ENCODE peak calls at places on chromosomes 2 and 18, in seven cellular contexts. C is IMR-90, P is brain microvascular endothelial cell, V is upper lobe of right lung, Q is fibroblast of villous mesenchyme, Z is AG09309, J is NT2/D1. B is an unnamed sample.

GRCh38 chr2:65031341-65032015 is 24.7 kb upstream of the CEP68 start:
- DNase-seq in Q (no peak), V (no peak), P (no peak), C (no peak), J (peak), Z (no peak), B (no peak)

GRCh38 chr2:44326548-44327269 is 34.6 kb downstream of the PREPL start:
- DNase-seq in Z (no peak), J (no peak), Q (no peak), C (no peak), V (no peak), P (no peak), B (no peak)

GRCh38 chr2:40228296-40228695 is 223.6 kb downstream of the SLC8A1 start:
- DNase-seq in P (no peak), Z (no peak), V (no peak), Q (no peak), J (no peak), C (no peak), B (no peak)

GRCh38 chr2:206521612-206522011 is 78.3 kb downstream of the ADAM23 start:
- DNase-seq in P (no peak), C (no peak), Q (no peak), J (no peak), Z (no peak), V (no peak), B (no peak)

GRCh38 chr18:36391426-36392145 is 94.1 kb downstream of the FHOD3 start:
- DNase-seq in Z (no peak), V (no peak), C (no peak), Q (no peak), P (no peak), J (no peak), B (no peak)

GRCh38 chr2:27212626-27213471 is 781 bp upstream of the SLC5A6 start:
- DNase-seq in J (no peak), Q (peak), C (peak), V (no peak), P (peak), Z (peak), B (peak)

GRCh38 chr2:127581516-127582490 is 46.3 kb downstream of the MYO7B start:
- DNase-seq in J (no peak), Q (no peak), V (no peak), P (no peak), Z (no peak), C (no peak), B (no peak)

GRCh38 chr18:34806527-34806926 is 96.4 kb downstream of the DTNA start:
- DNase-seq in Z (no peak), P (no peak), Q (no peak), J (no peak), C (no peak), V (no peak), B (no peak)

GRCh38 chr18:55998071-55998522 is 410.1 kb upstream of the TCF4 start:
- DNase-seq in Z (peak), Q (peak), P (peak), J (no peak), V (no peak), C (peak), B (peak)

GRCh38 chr2:155665704-155666103 is 666.8 kb downstream of the NR4A2 start:
- DNase-seq in V (no peak), Z (no peak), J (no peak), Q (no peak), C (no peak), P (no peak), B (no peak)

GRCh38 chr2:63544017-63544627 is 44.2 kb downstream of the WDPCP start:
- DNase-seq in Z (no peak), Q (peak), P (no peak), C (peak), J (no peak), V (no peak), B (no peak)

GRCh38 chr18:57630002-57630758 is 8.5 kb upstream of the NARS1 start:
- DNase-seq in P (peak), C (peak), Q (peak), J (peak), Z (peak), V (peak), B (peak)

GRCh38 chr18:57630759-57631660 is 9.4 kb upstream of the NARS1 start:
- DNase-seq in C (no peak), P (no peak), Q (no peak), V (no peak), J (no peak), Z (no peak), B (no peak)

GRCh38 chr18:57627488-57627887 is 5.9 kb upstream of the NARS1 start:
- DNase-seq in C (peak), J (no peak), V (no peak), P (peak), Q (no peak), Z (no peak), B (no peak)

GRCh38 chr18:57631697-57632096 is 10.1 kb upstream of the NARS1 start:
- DNase-seq in J (no peak), Q (no peak), P (no peak), Z (no peak), V (no peak), C (no peak), B (no peak)

DNA sequence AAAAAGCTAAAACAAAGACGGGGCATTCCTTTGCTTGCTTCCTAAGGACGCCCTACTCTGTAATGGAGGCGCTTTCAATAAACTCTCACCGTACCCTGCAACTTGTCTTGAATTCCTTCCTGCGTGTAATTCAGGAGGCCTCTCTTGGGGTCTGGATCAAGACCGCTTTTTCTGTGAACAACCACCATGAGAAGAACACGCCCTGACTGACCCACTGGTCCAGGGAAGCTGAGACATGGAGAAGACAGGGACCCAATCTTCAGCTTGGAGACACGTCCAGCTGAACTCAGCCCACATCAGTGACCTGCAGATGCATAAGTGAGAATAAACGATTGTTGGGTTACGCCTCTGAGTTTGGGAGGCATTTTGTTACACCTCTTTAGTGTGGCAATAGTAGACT is 7.8 kb upstream of the NARS1 start:
- DNase-seq in Q (no peak), V (no peak), C (no peak), Z (no peak), P (no peak), J (no peak), B (no peak)
- H3K4me3 ChIP-seq in Q (peak), V (peak), C (no peak), Z (no peak), P (peak), J (peak), B (no peak)

GRCh38 chr2:234074751-234075520 is 24.4 kb downstream of the SPP2 start:
- DNase-seq in Q (no peak), Z (no peak), C (no peak), P (no peak), V (no peak), J (no peak), B (no peak)

GRCh38 chr2:234072454-234072853 is 22.0 kb downstream of the SPP2 start:
- DNase-seq in V (no peak), Z (no peak), Q (no peak), P (no peak), C (no peak), J (no peak), B (no peak)

GRCh38 chr2:234076451-234076850 is 25.9 kb downstream of the SPP2 start:
- DNase-seq in C (no peak), Q (no peak), Z (no peak), P (no peak), J (no peak), V (no peak), B (no peak)

GRCh38 chr2:234075947-234076346 is 25.4 kb downstream of the SPP2 start:
- DNase-seq in Q (no peak), J (no peak), C (no peak), Z (no peak), V (no peak), P (no peak), B (no peak)

DNA sequence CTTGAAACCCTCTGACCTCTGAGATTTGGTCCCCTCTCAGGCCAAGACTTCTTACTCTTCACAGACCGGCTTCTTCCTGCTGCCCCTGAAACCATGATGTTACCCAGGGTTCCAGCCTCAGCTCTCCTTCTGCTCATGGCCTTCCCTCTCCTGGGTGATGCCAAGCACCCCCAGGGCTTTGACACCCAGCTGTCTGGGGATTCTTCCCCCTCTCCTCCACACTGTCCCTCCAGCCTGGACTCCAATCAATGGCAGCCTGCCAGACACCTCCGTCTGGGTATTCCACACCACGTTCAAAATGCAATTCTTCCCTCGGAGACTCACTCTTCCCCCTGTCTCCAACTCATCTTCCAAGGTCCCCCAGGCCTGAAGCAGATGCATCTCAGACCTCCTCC is 25.0 kb downstream of the SPP2 start:
- DNase-seq in V (no peak), J (no peak), P (no peak), C (no peak), Q (no peak), Z (no peak), B (no peak)
- H3K4me3 ChIP-seq in V (no peak), J (no peak), P (no peak), C (no peak), Q (no peak), Z (no peak), B (no peak)

DNA sequence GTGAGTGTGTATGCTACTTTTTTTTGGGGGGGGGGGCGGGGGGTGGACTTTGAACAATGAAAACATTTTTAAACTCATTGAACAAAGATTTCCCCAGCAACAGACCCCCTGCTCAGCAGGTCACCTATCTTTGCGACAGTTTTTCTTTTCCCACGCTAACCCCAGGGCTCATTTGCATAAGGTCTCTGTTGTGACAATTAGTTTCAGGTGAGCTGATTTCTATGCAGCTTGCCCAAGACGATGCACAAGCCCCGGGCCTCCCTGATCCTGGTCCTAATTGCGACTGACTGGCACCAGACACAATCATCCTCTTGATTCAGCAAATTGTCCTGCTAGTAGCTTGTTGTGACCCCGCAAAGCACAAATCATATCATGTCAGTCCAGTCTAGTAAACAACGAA is 40.3 kb downstream of the ZEB2 start:
- DNase-seq in Z (no peak), Q (no peak), V (no peak), C (no peak), P (no peak), J (no peak), B (no peak)
- H3K4me3 ChIP-seq in Z (no peak), Q (no peak), V (no peak), C (no peak), P (no peak), J (no peak), B (no peak)

GRCh38 chr2:230924470-230925341 is at the start of gene GPR55:
- DNase-seq in Q (no peak), Z (no peak), P (no peak), J (no peak), C (no peak), V (peak), B (no peak)

GRCh38 chr2:230922951-230923717 is 1.9 kb downstream of the GPR55 start:
- DNase-seq in V (no peak), J (no peak), Z (no peak), P (no peak), Q (no peak), C (no peak), B (no peak)

GRCh38 chr2:230924092-230924469 is 961 bp downstream of the GPR55 start:
- DNase-seq in Z (no peak), P (no peak), C (no peak), J (no peak), V (peak), Q (no peak), B (no peak)

GRCh38 chr2:230925879-230926765 is 1.1 kb upstream of the GPR55 start:
- DNase-seq in Z (no peak), P (no peak), Q (no peak), J (no peak), C (no peak), V (peak), B (no peak)

DNA sequence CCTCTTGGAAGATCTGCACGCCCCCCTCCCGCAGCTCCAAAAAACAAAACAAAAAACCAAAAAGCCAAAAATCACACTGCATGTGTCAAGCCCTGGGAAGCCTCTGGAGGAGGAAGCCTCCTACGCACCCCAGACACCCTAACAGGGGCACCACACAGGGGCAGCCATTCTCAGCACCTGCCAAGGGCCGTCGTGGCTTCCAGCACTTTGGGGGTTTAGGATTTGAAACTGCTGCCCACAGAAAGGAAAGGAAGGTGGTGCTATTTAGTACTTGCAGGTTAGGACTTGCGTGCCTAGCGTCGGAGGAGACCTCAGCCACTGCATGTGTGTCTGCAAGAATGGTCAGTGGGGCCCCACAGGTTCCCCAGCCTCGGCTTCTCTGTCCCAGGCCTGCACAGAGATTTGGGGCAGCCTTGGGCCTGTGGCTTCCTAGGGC is 419 bp upstream of the GPR55 start:
- DNase-seq in Q (no peak), C (no peak), J (no peak), Z (no peak), P (no peak), V (peak), B (no peak)
- H3K4me3 ChIP-seq in Q (no peak), C (no peak), J (no peak), Z (no peak), P (no peak), V (no peak), B (no peak)

B was measured in skeletal muscle cell.